ENCODE peak calls at places on chromosomes 12 and 14, in nine cellular contexts. One of them, this sample, is unnamed.
A peak's percentile ranks its signal among the peaks of the same experiment; 100 is the strongest.

GRCh38 chr14:104935026-104935650 is 10.5 kb downstream of the PLD4 start:
- DNase-seq in activated CD4-positive, alpha-beta T cell treated with anti-CD3 and anti-CD28 coated beads for 48 hours: no peak
- DNase-seq in HepG2: no peak
- DNase-seq in HFF-Myc: no peak
- DNase-seq in NT2/D1: no peak
- DNase-seq in skeletal muscle cell: no peak
- DNase-seq in astrocyte of the spinal cord: no peak
- DNase-seq in neural crest cell: no peak
- DNase-seq in D341Med: no peak
- DNase-seq in this sample: no peak

GRCh38 chr14:105069887-105070759 is 4.9 kb upstream of the GPR132 start:
- DNase-seq in activated CD4-positive, alpha-beta T cell treated with anti-CD3 and anti-CD28 coated beads for 48 hours: peak; percentile 73
- DNase-seq in HepG2: no peak
- DNase-seq in HFF-Myc: no peak
- DNase-seq in NT2/D1: no peak
- DNase-seq in skeletal muscle cell: no peak
- DNase-seq in astrocyte of the spinal cord: no peak
- DNase-seq in neural crest cell: no peak
- DNase-seq in D341Med: no peak
- DNase-seq in this sample: peak; percentile 33

GRCh38 chr12:2396448-2396871 is 343.7 kb downstream of the CACNA1C start:
- DNase-seq in activated CD4-positive, alpha-beta T cell treated with anti-CD3 and anti-CD28 coated beads for 48 hours: no peak
- DNase-seq in HepG2: no peak
- DNase-seq in HFF-Myc: no peak
- DNase-seq in NT2/D1: no peak
- DNase-seq in skeletal muscle cell: no peak
- DNase-seq in astrocyte of the spinal cord: peak; percentile 62
- DNase-seq in neural crest cell: no peak
- DNase-seq in D341Med: no peak
- DNase-seq in this sample: peak; percentile 52

GRCh38 chr12:122909442-122910288 is 13.7 kb upstream of the VPS37B start:
- DNase-seq in activated CD4-positive, alpha-beta T cell treated with anti-CD3 and anti-CD28 coated beads for 48 hours: no peak
- DNase-seq in HepG2: no peak
- DNase-seq in HFF-Myc: no peak
- DNase-seq in NT2/D1: no peak
- DNase-seq in skeletal muscle cell: no peak
- DNase-seq in astrocyte of the spinal cord: no peak
- DNase-seq in neural crest cell: no peak
- DNase-seq in D341Med: peak; percentile 58
- DNase-seq in this sample: no peak

GRCh38 chr12:62291888-62292760 is 31.9 kb downstream of the USP15 start:
- DNase-seq in activated CD4-positive, alpha-beta T cell treated with anti-CD3 and anti-CD28 coated beads for 48 hours: peak; percentile 48
- DNase-seq in HepG2: peak; percentile 9
- DNase-seq in HFF-Myc: peak; percentile 15
- DNase-seq in NT2/D1: no peak
- DNase-seq in skeletal muscle cell: no peak
- DNase-seq in astrocyte of the spinal cord: peak; percentile 46
- DNase-seq in neural crest cell: no peak
- DNase-seq in D341Med: peak; percentile 46
- DNase-seq in this sample: peak; percentile 43

GRCh38 chr12:1473418-1473817 is 121.0 kb downstream of the FBXL14 start:
- DNase-seq in activated CD4-positive, alpha-beta T cell treated with anti-CD3 and anti-CD28 coated beads for 48 hours: peak; percentile 39
- DNase-seq in HepG2: no peak
- DNase-seq in HFF-Myc: no peak
- DNase-seq in NT2/D1: no peak
- DNase-seq in skeletal muscle cell: no peak
- DNase-seq in astrocyte of the spinal cord: no peak
- DNase-seq in neural crest cell: no peak
- DNase-seq in D341Med: no peak
- DNase-seq in this sample: no peak

GRCh38 chr12:8123124-8123888 is at the start of gene CLEC4A:
- DNase-seq in activated CD4-positive, alpha-beta T cell treated with anti-CD3 and anti-CD28 coated beads for 48 hours: no peak
- DNase-seq in HepG2: no peak
- DNase-seq in HFF-Myc: no peak
- DNase-seq in NT2/D1: no peak
- DNase-seq in skeletal muscle cell: no peak
- DNase-seq in astrocyte of the spinal cord: no peak
- DNase-seq in neural crest cell: no peak
- DNase-seq in D341Med: no peak
- DNase-seq in this sample: no peak

GRCh38 chr12:57607958-57608663 is 3.1 kb upstream of the ARHGEF25 start:
- DNase-seq in activated CD4-positive, alpha-beta T cell treated with anti-CD3 and anti-CD28 coated beads for 48 hours: no peak
- DNase-seq in HepG2: no peak
- DNase-seq in HFF-Myc: no peak
- DNase-seq in NT2/D1: no peak
- DNase-seq in skeletal muscle cell: no peak
- DNase-seq in astrocyte of the spinal cord: no peak
- DNase-seq in neural crest cell: no peak
- DNase-seq in D341Med: peak; percentile 64
- DNase-seq in this sample: no peak

GRCh38 chr14:55301722-55302121 is 30.5 kb downstream of the FBXO34 start:
- DNase-seq in activated CD4-positive, alpha-beta T cell treated with anti-CD3 and anti-CD28 coated beads for 48 hours: no peak
- DNase-seq in HepG2: peak; percentile 28
- DNase-seq in HFF-Myc: no peak
- DNase-seq in NT2/D1: no peak
- DNase-seq in skeletal muscle cell: peak; percentile 47
- DNase-seq in astrocyte of the spinal cord: peak; percentile 62
- DNase-seq in neural crest cell: no peak
- DNase-seq in D341Med: no peak
- DNase-seq in this sample: peak; percentile 63

GRCh38 chr14:36657409-36658090 is 4.1 kb upstream of the PAX9 start:
- DNase-seq in activated CD4-positive, alpha-beta T cell treated with anti-CD3 and anti-CD28 coated beads for 48 hours: peak; percentile 18
- DNase-seq in HepG2: no peak
- DNase-seq in HFF-Myc: no peak
- DNase-seq in NT2/D1: no peak
- DNase-seq in skeletal muscle cell: no peak
- DNase-seq in astrocyte of the spinal cord: no peak
- DNase-seq in neural crest cell: no peak
- DNase-seq in D341Med: no peak
- DNase-seq in this sample: no peak

GRCh38 chr12:50922820-50923219 is 29.5 kb upstream of the HIGD1C start:
- DNase-seq in activated CD4-positive, alpha-beta T cell treated with anti-CD3 and anti-CD28 coated beads for 48 hours: no peak
- DNase-seq in HepG2: no peak
- DNase-seq in HFF-Myc: no peak
- DNase-seq in NT2/D1: no peak
- DNase-seq in skeletal muscle cell: no peak
- DNase-seq in astrocyte of the spinal cord: no peak
- DNase-seq in neural crest cell: no peak
- DNase-seq in D341Med: no peak
- DNase-seq in this sample: peak; percentile 13

GRCh38 chr14:34227834-34228662 is 234.0 kb downstream of the SPTSSA start:
- DNase-seq in activated CD4-positive, alpha-beta T cell treated with anti-CD3 and anti-CD28 coated beads for 48 hours: peak; percentile 74
- DNase-seq in HepG2: peak; percentile 72
- DNase-seq in HFF-Myc: peak; percentile 52
- DNase-seq in NT2/D1: peak; percentile 49
- DNase-seq in skeletal muscle cell: no peak
- DNase-seq in astrocyte of the spinal cord: peak; percentile 61
- DNase-seq in neural crest cell: peak; percentile 74
- DNase-seq in D341Med: peak; percentile 86
- DNase-seq in this sample: peak; percentile 44

GRCh38 chr12:12705833-12706520 is 10.0 kb upstream of the GPR19 start:
- DNase-seq in activated CD4-positive, alpha-beta T cell treated with anti-CD3 and anti-CD28 coated beads for 48 hours: peak; percentile 66
- DNase-seq in HepG2: no peak
- DNase-seq in HFF-Myc: no peak
- DNase-seq in NT2/D1: no peak
- DNase-seq in skeletal muscle cell: no peak
- DNase-seq in astrocyte of the spinal cord: no peak
- DNase-seq in neural crest cell: no peak
- DNase-seq in D341Med: no peak
- DNase-seq in this sample: no peak

GRCh38 chr12:121581681-121582439 is 1.0 kb upstream of the KDM2B start:
- DNase-seq in activated CD4-positive, alpha-beta T cell treated with anti-CD3 and anti-CD28 coated beads for 48 hours: peak; percentile 16
- DNase-seq in HepG2: no peak
- DNase-seq in HFF-Myc: no peak
- DNase-seq in NT2/D1: no peak
- DNase-seq in skeletal muscle cell: no peak
- DNase-seq in astrocyte of the spinal cord: peak; percentile 36
- DNase-seq in neural crest cell: no peak
- DNase-seq in D341Med: no peak
- DNase-seq in this sample: peak; percentile 50

GRCh38 chr12:103712191-103712590 is 125.1 kb downstream of the STAB2 start:
- DNase-seq in activated CD4-positive, alpha-beta T cell treated with anti-CD3 and anti-CD28 coated beads for 48 hours: no peak
- DNase-seq in HepG2: no peak
- DNase-seq in HFF-Myc: no peak
- DNase-seq in NT2/D1: no peak
- DNase-seq in skeletal muscle cell: peak; percentile 37
- DNase-seq in astrocyte of the spinal cord: no peak
- DNase-seq in neural crest cell: no peak
- DNase-seq in D341Med: no peak
- DNase-seq in this sample: no peak

GRCh38 chr14:76777721-76778120 is 16.5 kb downstream of the VASH1 start:
- DNase-seq in activated CD4-positive, alpha-beta T cell treated with anti-CD3 and anti-CD28 coated beads for 48 hours: no peak
- DNase-seq in HepG2: no peak
- DNase-seq in HFF-Myc: no peak
- DNase-seq in NT2/D1: no peak
- DNase-seq in skeletal muscle cell: no peak
- DNase-seq in astrocyte of the spinal cord: no peak
- DNase-seq in neural crest cell: no peak
- DNase-seq in D341Med: peak; percentile 34
- DNase-seq in this sample: no peak

GRCh38 chr14:23028800-23029199 is 5.9 kb downstream of the PSMB5 start:
- DNase-seq in activated CD4-positive, alpha-beta T cell treated with anti-CD3 and anti-CD28 coated beads for 48 hours: no peak
- DNase-seq in HepG2: no peak
- DNase-seq in HFF-Myc: no peak
- DNase-seq in NT2/D1: no peak
- DNase-seq in skeletal muscle cell: no peak
- DNase-seq in astrocyte of the spinal cord: no peak
- DNase-seq in neural crest cell: no peak
- DNase-seq in D341Med: no peak
- DNase-seq in this sample: peak; percentile 61

GRCh38 chr14:91241848-91242247 is 2.7 kb downstream of the GPR68 start:
- DNase-seq in activated CD4-positive, alpha-beta T cell treated with anti-CD3 and anti-CD28 coated beads for 48 hours: no peak
- DNase-seq in HepG2: no peak
- DNase-seq in HFF-Myc: no peak
- DNase-seq in NT2/D1: no peak
- DNase-seq in skeletal muscle cell: no peak
- DNase-seq in astrocyte of the spinal cord: no peak
- DNase-seq in neural crest cell: no peak
- DNase-seq in D341Med: no peak
- DNase-seq in this sample: no peak

GRCh38 chr14:67497716-67498115 is 9.2 kb upstream of the TMEM229B start:
- DNase-seq in activated CD4-positive, alpha-beta T cell treated with anti-CD3 and anti-CD28 coated beads for 48 hours: no peak
- DNase-seq in HepG2: no peak
- DNase-seq in HFF-Myc: no peak
- DNase-seq in NT2/D1: no peak
- DNase-seq in skeletal muscle cell: no peak
- DNase-seq in astrocyte of the spinal cord: no peak
- DNase-seq in neural crest cell: no peak
- DNase-seq in D341Med: no peak
- DNase-seq in this sample: no peak

GRCh38 chr12:48557919-48558318 is 11.9 kb downstream of the LALBA start:
- DNase-seq in activated CD4-positive, alpha-beta T cell treated with anti-CD3 and anti-CD28 coated beads for 48 hours: no peak
- DNase-seq in HepG2: no peak
- DNase-seq in HFF-Myc: no peak
- DNase-seq in NT2/D1: no peak
- DNase-seq in skeletal muscle cell: no peak
- DNase-seq in astrocyte of the spinal cord: no peak
- DNase-seq in neural crest cell: no peak
- DNase-seq in D341Med: no peak
- DNase-seq in this sample: no peak

GRCh38 chr12:79515526-79515935 is 175.2 kb downstream of the PAWR start:
- DNase-seq in activated CD4-positive, alpha-beta T cell treated with anti-CD3 and anti-CD28 coated beads for 48 hours: no peak
- DNase-seq in HepG2: no peak
- DNase-seq in HFF-Myc: no peak
- DNase-seq in NT2/D1: no peak
- DNase-seq in skeletal muscle cell: no peak
- DNase-seq in astrocyte of the spinal cord: no peak
- DNase-seq in neural crest cell: no peak
- DNase-seq in D341Med: no peak
- DNase-seq in this sample: no peak

GRCh38 chr12:75389061-75389460 is 1.8 kb upstream of the GLIPR1L2 start:
- DNase-seq in activated CD4-positive, alpha-beta T cell treated with anti-CD3 and anti-CD28 coated beads for 48 hours: no peak
- DNase-seq in HepG2: no peak
- DNase-seq in HFF-Myc: peak; percentile 12
- DNase-seq in NT2/D1: no peak
- DNase-seq in skeletal muscle cell: no peak
- DNase-seq in astrocyte of the spinal cord: peak; percentile 42
- DNase-seq in neural crest cell: no peak
- DNase-seq in D341Med: no peak
- DNase-seq in this sample: peak; percentile 40

GRCh38 chr14:102957222-102957621 is 34.8 kb downstream of the AMN start:
- DNase-seq in activated CD4-positive, alpha-beta T cell treated with anti-CD3 and anti-CD28 coated beads for 48 hours: no peak
- DNase-seq in HepG2: no peak
- DNase-seq in HFF-Myc: no peak
- DNase-seq in NT2/D1: no peak
- DNase-seq in skeletal muscle cell: no peak
- DNase-seq in astrocyte of the spinal cord: no peak
- DNase-seq in neural crest cell: no peak
- DNase-seq in D341Med: no peak
- DNase-seq in this sample: peak; percentile 57

GRCh38 chr12:2401040-2401439 is 348.3 kb downstream of the CACNA1C start:
- DNase-seq in activated CD4-positive, alpha-beta T cell treated with anti-CD3 and anti-CD28 coated beads for 48 hours: no peak
- DNase-seq in HepG2: no peak
- DNase-seq in HFF-Myc: no peak
- DNase-seq in NT2/D1: no peak
- DNase-seq in skeletal muscle cell: no peak
- DNase-seq in astrocyte of the spinal cord: no peak
- DNase-seq in neural crest cell: no peak
- DNase-seq in D341Med: no peak
- DNase-seq in this sample: no peak

GRCh38 chr12:48979602-48980388 is 1.7 kb downstream of the WNT1 start:
- DNase-seq in activated CD4-positive, alpha-beta T cell treated with anti-CD3 and anti-CD28 coated beads for 48 hours: peak; percentile 40
- DNase-seq in HepG2: no peak
- DNase-seq in HFF-Myc: no peak
- DNase-seq in NT2/D1: no peak
- DNase-seq in skeletal muscle cell: no peak
- DNase-seq in astrocyte of the spinal cord: no peak
- DNase-seq in neural crest cell: no peak
- DNase-seq in D341Med: no peak
- DNase-seq in this sample: no peak

GRCh38 chr14:101501341-101501740 is 60.0 kb upstream of the DIO3 start:
- DNase-seq in activated CD4-positive, alpha-beta T cell treated with anti-CD3 and anti-CD28 coated beads for 48 hours: no peak
- DNase-seq in HepG2: no peak
- DNase-seq in HFF-Myc: no peak
- DNase-seq in NT2/D1: no peak
- DNase-seq in skeletal muscle cell: no peak
- DNase-seq in astrocyte of the spinal cord: no peak
- DNase-seq in neural crest cell: no peak
- DNase-seq in D341Med: no peak
- DNase-seq in this sample: no peak

GRCh38 chr14:102055181-102055901 is 31.5 kb downstream of the HSP90AA1 start:
- DNase-seq in activated CD4-positive, alpha-beta T cell treated with anti-CD3 and anti-CD28 coated beads for 48 hours: no peak
- DNase-seq in HepG2: peak; percentile 18
- DNase-seq in HFF-Myc: no peak
- DNase-seq in NT2/D1: no peak
- DNase-seq in skeletal muscle cell: peak; percentile 21
- DNase-seq in astrocyte of the spinal cord: peak; percentile 77
- DNase-seq in neural crest cell: no peak
- DNase-seq in D341Med: peak; percentile 30
- DNase-seq in this sample: peak; percentile 83

GRCh38 chr14:52352546-52352945 is 38.4 kb downstream of the PTGER2 start:
- DNase-seq in activated CD4-positive, alpha-beta T cell treated with anti-CD3 and anti-CD28 coated beads for 48 hours: no peak
- DNase-seq in HepG2: no peak
- DNase-seq in HFF-Myc: no peak
- DNase-seq in NT2/D1: no peak
- DNase-seq in skeletal muscle cell: no peak
- DNase-seq in astrocyte of the spinal cord: no peak
- DNase-seq in neural crest cell: no peak
- DNase-seq in D341Med: no peak
- DNase-seq in this sample: peak; percentile 28

GRCh38 chr14:41799817-41800216 is 193.1 kb downstream of the LRFN5 start:
- DNase-seq in activated CD4-positive, alpha-beta T cell treated with anti-CD3 and anti-CD28 coated beads for 48 hours: no peak
- DNase-seq in HepG2: no peak
- DNase-seq in HFF-Myc: no peak
- DNase-seq in NT2/D1: no peak
- DNase-seq in skeletal muscle cell: no peak
- DNase-seq in astrocyte of the spinal cord: no peak
- DNase-seq in neural crest cell: no peak
- DNase-seq in D341Med: no peak
- DNase-seq in this sample: no peak

GRCh38 chr14:68682166-68683103 is 110.4 kb downstream of the ZFP36L1 start:
- DNase-seq in activated CD4-positive, alpha-beta T cell treated with anti-CD3 and anti-CD28 coated beads for 48 hours: peak; percentile 51
- DNase-seq in HepG2: peak; percentile 39
- DNase-seq in HFF-Myc: peak; percentile 98
- DNase-seq in NT2/D1: no peak
- DNase-seq in skeletal muscle cell: peak; percentile 95
- DNase-seq in astrocyte of the spinal cord: peak; percentile 88
- DNase-seq in neural crest cell: no peak
- DNase-seq in D341Med: no peak
- DNase-seq in this sample: peak; percentile 95

GRCh38 chr12:64160718-64161060 is 61.4 kb downstream of the KICS2 start:
- DNase-seq in activated CD4-positive, alpha-beta T cell treated with anti-CD3 and anti-CD28 coated beads for 48 hours: no peak
- DNase-seq in HepG2: no peak
- DNase-seq in HFF-Myc: no peak
- DNase-seq in NT2/D1: no peak
- DNase-seq in skeletal muscle cell: peak; percentile 58
- DNase-seq in astrocyte of the spinal cord: peak; percentile 49
- DNase-seq in neural crest cell: no peak
- DNase-seq in D341Med: no peak
- DNase-seq in this sample: peak; percentile 73

This sample was measured in IMR-90.